ENCODE peak calls at places on chromosomes 13 and 19, in nine cellular contexts. X is tibial nerve, Q is esophagus squamous epithelium, F is IMR-90, P is uterus, S is heart left ventricle, L is Peyer's patch, T is HepG2, D is A549. W is an unnamed sample.
A peak's percentile ranks its signal among the peaks of the same experiment; 100 is the strongest.

GRCh38 chr19:18433039-18433691 is 4.8 kb downstream of the ISYNA1 start:
- DNase-seq in L (peak; percentile 78), S (no peak), D (no peak), Q (no peak), F (no peak), T (no peak), P (peak; percentile 64), X (no peak), W (no peak)

GRCh38 chr13:24251525-24251924 is 57.9 kb upstream of the C1QTNF9 start:
- DNase-seq in D (no peak), L (peak; percentile 82), Q (no peak), X (no peak), T (no peak), S (no peak), P (no peak), F (no peak), W (no peak)

GRCh38 chr13:37023871-37024270 is 23.3 kb downstream of the EXOSC8 start:
- DNase-seq in D (no peak), L (no peak), F (peak; percentile 70), X (no peak), P (no peak), Q (no peak), S (no peak), T (no peak), W (no peak)

GRCh38 chr13:93217701-93218100 is 8.9 kb upstream of the GPC6 start:
- DNase-seq in X (no peak), P (no peak), F (no peak), L (no peak), T (peak; percentile 32), S (no peak), D (no peak), Q (no peak), W (no peak)

GRCh38 chr13:82947121-82948077 is 934.9 kb downstream of the SLITRK1 start:
- DNase-seq in F (peak; percentile 2), S (no peak), T (no peak), D (no peak), L (no peak), Q (no peak), P (no peak), X (no peak), W (no peak)

GRCh38 chr19:31254611-31255010 is 94.6 kb downstream of the TSHZ3 start:
- DNase-seq in S (no peak), F (no peak), P (no peak), Q (no peak), L (no peak), D (no peak), X (no peak), T (no peak), W (no peak)

GRCh38 chr19:390386-391198 is 18.4 kb downstream of the C2CD4C start:
- DNase-seq in L (no peak), D (no peak), P (no peak), X (no peak), Q (no peak), T (no peak), S (no peak), F (no peak), W (no peak)

GRCh38 chr13:101018720-101019119 is 344.1 kb upstream of the TMTC4 start:
- DNase-seq in Q (no peak), D (no peak), F (peak; percentile 71), T (no peak), S (no peak), X (no peak), L (no peak), P (no peak), W (no peak)

GRCh38 chr19:41687419-41687818 is 651 bp downstream of the CEACAM7 start:
- DNase-seq in P (no peak), Q (no peak), F (no peak), X (no peak), T (no peak), L (no peak), D (no peak), S (no peak), W (no peak)

GRCh38 chr13:29924482-29924884 is 74.1 kb upstream of the UBL3 start:
- DNase-seq in Q (no peak), L (no peak), T (peak; percentile 44), F (peak; percentile 86), P (no peak), D (peak; percentile 35), X (no peak), S (no peak), W (no peak)

GRCh38 chr13:50587122-50587521 is 256.4 kb downstream of the DLEU7 start:
- DNase-seq in Q (no peak), T (no peak), L (no peak), X (no peak), F (no peak), D (no peak), P (no peak), S (no peak), W (no peak)

GRCh38 chr13:50589139-50589538 is 254.4 kb downstream of the DLEU7 start:
- DNase-seq in S (no peak), Q (no peak), D (no peak), F (peak; percentile 91), X (no peak), P (no peak), T (no peak), L (no peak), W (no peak)

GRCh38 chr13:50589651-50590054 is 253.8 kb downstream of the DLEU7 start:
- DNase-seq in Q (no peak), S (peak; percentile 36), D (no peak), L (no peak), F (peak; percentile 85), X (no peak), P (no peak), T (no peak), W (no peak)

GRCh38 chr13:50588736-50589135 is 254.8 kb downstream of the DLEU7 start:
- DNase-seq in P (no peak), X (no peak), T (no peak), Q (no peak), F (no peak), S (no peak), L (no peak), D (no peak), W (no peak)

GRCh38 chr13:50587839-50588373 is 255.6 kb downstream of the DLEU7 start:
- DNase-seq in S (no peak), X (no peak), Q (no peak), L (no peak), T (no peak), D (no peak), P (no peak), F (no peak), W (no peak)
- H3K27ac ChIP-seq in S (no peak overlapping the region), X (no peak overlapping the region), Q (no peak overlapping the region), L (no peak overlapping the region), T (no peak overlapping the region), D (no peak overlapping the region), P (no peak overlapping the region), F (no peak overlapping the region), W (no peak overlapping the region)

GRCh38 chr19:12784394-12784870 is 6.9 kb upstream of the JUNB start:
- DNase-seq in T (no peak), F (peak; percentile 46), S (no peak), L (no peak), Q (no peak), D (no peak), X (no peak), P (no peak), W (no peak)
- TF ChIP-seq POLR2A in T (no peak), F (no peak), S (no peak), L (no peak), Q (no peak), D (no peak), X (no peak), P (no peak), W (no peak)

GRCh38 chr19:54403054-54403453 is 12.2 kb upstream of the TTYH1 start:
- DNase-seq in Q (no peak), D (no peak), F (no peak), L (no peak), X (no peak), T (no peak), S (no peak), P (no peak), W (no peak)
- H3K27ac ChIP-seq in Q (no peak overlapping the region), D (no peak overlapping the region), F (no peak overlapping the region), L (no peak overlapping the region), X (no peak overlapping the region), T (no peak overlapping the region), S (no peak overlapping the region), P (no peak overlapping the region), W (no peak overlapping the region)

GRCh38 chr19:50334741-50335421 is 5.7 kb upstream of the KCNC3 start:
- DNase-seq in P (no peak), L (no peak), T (no peak), X (no peak), D (no peak), S (peak; percentile 32), Q (no peak), F (no peak), W (no peak)
- TF ChIP-seq POLR2A in P (no peak), L (no peak), T (no peak), X (no peak), D (no peak), S (no peak), Q (no peak), F (no peak), W (no peak)

W was measured in prostate gland.